ENCODE peak calls at places on chromosomes 16 and 17, in six cellular contexts. N is fibroblast of lung, D is hepatocyte, M is cardiac muscle cell, J is heart left ventricle, Z is ovary. Y is an unnamed sample.

GRCh38 chr16:86432691-86433090 is 77.6 kb upstream of the FOXF1 start:
- DNase-seq in M (no peak), J (no peak), D (peak; percentile 82), N (no peak), Z (no peak), Y (no peak)

GRCh38 chr16:86585821-86586611 is 7.7 kb downstream of the FOXL1 start:
- DNase-seq in M (no peak), D (no peak), N (peak; percentile 92), Z (no peak), J (no peak), Y (no peak)

GRCh38 chr16:4767872-4768548 is 1.0 kb upstream of the ZNF500 start:
- DNase-seq in Z (peak; percentile 45), N (peak; percentile 10), M (no peak), D (no peak), J (no peak), Y (peak; percentile 36)

GRCh38 chr17:35684046-35684802 is 47.2 kb upstream of the RASL10B start:
- DNase-seq in M (no peak), Z (no peak), D (no peak), J (no peak), N (peak; percentile 90), Y (no peak)

GRCh38 chr16:28067604-28068382 is 4.3 kb upstream of the GSG1L start:
- DNase-seq in N (peak; percentile 90), Z (no peak), J (peak; percentile 47), M (no peak), D (no peak), Y (no peak)

GRCh38 chr16:32116080-32116479 is 137.0 kb upstream of the TP53TG3D start:
- DNase-seq in Z (no peak), M (no peak), N (no peak), J (peak; percentile 47), D (peak; percentile 1), Y (peak; percentile 12)

GRCh38 chr17:66650490-66650877 is 184.4 kb upstream of the CACNG5 start:
- DNase-seq in Z (no peak), J (no peak), D (no peak), M (no peak), N (no peak), Y (no peak)

GRCh38 chr16:7303014-7303676 is 29.5 kb upstream of the RBFOX1 start:
- DNase-seq in J (peak; percentile 66), Z (no peak), M (peak; percentile 54), N (no peak), D (peak; percentile 19), Y (no peak)

GRCh38 chr16:16938009-16938408 is 532.8 kb downstream of the XYLT1 start:
- DNase-seq in N (no peak), M (no peak), Z (no peak), D (no peak), J (no peak), Y (no peak)

GRCh38 chr17:40329981-40330794 is 21.2 kb downstream of the RARA start:
- DNase-seq in J (peak; percentile 85), D (no peak), M (no peak), Z (no peak), N (no peak), Y (no peak)

GRCh38 chr17:17387017-17387416 is 83.8 kb downstream of the NT5M start:
- DNase-seq in M (no peak), Z (no peak), N (no peak), J (peak; percentile 49), D (peak; percentile 73), Y (no peak)

GRCh38 chr16:77905356-77905920 is 116.9 kb upstream of the CLEC3A start:
- DNase-seq in Z (no peak), J (no peak), D (peak; percentile 13), N (peak; percentile 6), M (no peak), Y (no peak)

GRCh38 chr17:373616-374225 is 21.1 kb upstream of the RPH3AL start:
- DNase-seq in M (no peak), Z (no peak), D (no peak), N (no peak), J (no peak), Y (no peak)

GRCh38 chr17:68829211-68829610 is 126.0 kb downstream of the ABCA8 start:
- DNase-seq in J (no peak), Z (no peak), N (no peak), M (no peak), D (no peak), Y (no peak)

GRCh38 chr17:42317256-42317966 is 29.1 kb downstream of the STAT5A start:
- DNase-seq in D (peak; percentile 33), J (no peak), N (no peak), M (no peak), Z (no peak), Y (no peak)

GRCh38 chr16:66660422-66661209 is 35.9 kb downstream of the CMTM4 start:
- DNase-seq in N (peak; percentile 91), D (peak; percentile 84), M (peak; percentile 89), Z (peak; percentile 66), J (peak; percentile 76), Y (peak; percentile 59)

GRCh38 chr16:9151597-9151996 is 60.2 kb downstream of the HAPSTR1 start:
- DNase-seq in Z (no peak), D (peak; percentile 25), M (no peak), N (peak; percentile 14), J (no peak), Y (no peak)

GRCh38 chr16:55051571-55051970 is 120.9 kb downstream of the IRX5 start:
- DNase-seq in J (no peak), D (no peak), M (no peak), Z (no peak), N (no peak), Y (no peak)

GRCh38 chr17:73874008-73874407 is 229.8 kb upstream of the SDK2 start:
- DNase-seq in Z (no peak), N (no peak), D (peak; percentile 21), J (no peak), M (no peak), Y (no peak)

GRCh38 chr16:13863075-13863765 is 56.7 kb upstream of the ERCC4 start:
- DNase-seq in Z (no peak), N (no peak), D (no peak), M (no peak), J (no peak), Y (no peak)

GRCh38 chr17:70270554-70270953 is 101.2 kb downstream of the KCNJ2 start:
- DNase-seq in M (no peak), N (no peak), J (no peak), D (no peak), Z (no peak), Y (no peak)

GRCh38 chr17:35051579-35052239 is 11.8 kb downstream of the RFFL start:
- DNase-seq in D (peak; percentile 24), Z (no peak), N (peak; percentile 74), M (no peak), J (no peak), Y (no peak)

GRCh38 chr17:75524971-75525805 is at the start of gene LLGL2:
- DNase-seq in M (peak; percentile 93), D (peak; percentile 96), N (peak; percentile 42), Z (peak; percentile 77), J (peak; percentile 89), Y (peak; percentile 86)

GRCh38 chr17:604719-605118 is 109.9 kb downstream of the VPS53 start:
- DNase-seq in M (no peak), D (no peak), J (no peak), N (peak; percentile 47), Z (no peak), Y (no peak)

GRCh38 chr16:53741546-53741945 is 37.6 kb downstream of the FTO start:
- DNase-seq in J (no peak), N (peak; percentile 17), D (no peak), Z (no peak), M (no peak), Y (no peak)

GRCh38 chr16:10356870-10357842 is 28.7 kb upstream of the ATF7IP2 start:
- DNase-seq in D (no peak), Z (no peak), N (no peak), J (no peak), M (no peak), Y (no peak)

DNA sequence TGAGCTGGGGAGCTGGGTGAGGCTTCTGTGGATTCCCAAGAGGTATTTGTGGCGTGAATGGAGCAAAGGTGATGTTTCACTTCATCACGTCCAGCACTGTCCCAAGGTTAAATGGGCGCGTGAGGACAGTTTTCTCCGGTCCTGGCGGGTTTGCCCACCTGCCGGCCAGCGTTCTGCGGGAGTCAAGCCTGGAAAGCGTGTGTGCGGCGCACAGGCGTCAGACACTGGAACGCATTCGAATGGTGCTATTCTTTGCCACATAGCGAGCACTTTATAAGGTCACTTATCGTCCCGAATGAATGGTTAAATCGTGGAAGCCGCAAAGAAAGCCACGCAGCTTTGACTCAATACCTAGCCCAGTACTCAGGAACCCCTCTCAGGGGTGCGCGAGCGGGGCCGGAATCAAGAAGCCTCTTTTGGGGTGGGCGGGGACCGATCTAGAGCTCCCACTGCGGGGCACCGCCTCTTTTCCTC is 446 bp upstream of the PSMD11 start:
- DNase-seq in N (no peak), J (no peak), D (peak; percentile 29), M (no peak), Z (no peak), Y (no peak)
- H3K4me1 ChIP-seq in N (no peaks in the 10 kb centered on the region), J (peaks cover 8% of the 10 kb centered on the region), D (peaks cover 13% of the 10 kb centered on the region), M (peaks cover 14% of the 10 kb centered on the region), Z (no peaks in the 10 kb centered on the region), Y (peaks cover 16% of the 10 kb centered on the region)

DNA sequence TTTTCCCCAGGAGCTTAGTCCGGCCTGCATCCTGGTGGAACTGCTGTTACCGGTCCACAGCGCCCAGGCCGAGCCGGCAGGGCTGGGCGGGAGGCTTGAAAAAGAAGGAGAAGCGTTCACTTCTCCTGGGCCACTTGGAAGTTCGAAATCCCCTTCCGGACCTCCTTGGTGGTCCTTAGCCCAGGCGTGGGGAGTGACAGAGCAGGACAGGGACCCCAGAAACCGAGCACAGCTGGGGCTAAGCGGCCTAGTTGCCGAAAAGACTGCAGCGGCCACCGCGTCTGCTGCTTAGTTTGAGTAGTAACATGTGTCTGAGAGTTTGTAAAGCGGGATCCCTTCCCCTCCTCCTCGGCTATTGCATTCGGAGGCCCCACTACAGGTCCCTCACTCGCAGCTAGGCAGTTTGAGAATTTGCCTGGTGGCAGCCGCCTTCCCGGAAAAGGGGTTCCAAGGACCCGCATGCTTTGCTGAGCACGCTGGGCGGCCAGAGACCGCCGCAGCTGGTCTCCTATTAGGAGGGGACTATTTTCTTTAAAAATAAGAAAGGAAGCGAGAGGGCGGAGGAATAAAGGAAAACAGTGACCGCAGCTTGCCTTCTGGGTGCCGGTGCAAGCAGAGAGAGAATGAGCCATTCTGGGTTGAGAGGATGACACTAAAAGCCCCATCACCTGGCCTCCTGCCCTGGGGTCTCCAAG is 980 bp upstream of the HOXB5 start:
- DNase-seq in D (no peak), J (no peak), M (no peak), N (no peak), Z (no peak), Y (no peak)
- H3K27me3 ChIP-seq in D (peaks cover 94% of the 10 kb centered on the region), J (peaks cover 100% of the 10 kb centered on the region), M (peaks cover 100% of the 10 kb centered on the region), N (no peaks in the 10 kb centered on the region), Z (peaks cover 2% of the 10 kb centered on the region), Y (peaks cover 25% of the 10 kb centered on the region)

GRCh38 chr16:24784121-24784520 is 54.7 kb downstream of the TNRC6A start:
- DNase-seq in J (no peak), D (no peak), Z (no peak), N (no peak), M (no peak), Y (no peak)

GRCh38 chr16:24789881-24790280 is 55.9 kb upstream of the SLC5A11 start:
- DNase-seq in M (no peak), N (no peak), D (no peak), J (no peak), Z (no peak), Y (no peak)
- H3K36me3 ChIP-seq in M (peaks cover 49% of the 10 kb centered on the region), N (peaks cover 18% of the 10 kb centered on the region), D (peaks cover 13% of the 10 kb centered on the region), J (peaks cover 41% of the 10 kb centered on the region), Z (no peaks in the 10 kb centered on the region), Y (peaks cover 72% of the 10 kb centered on the region)

DNA sequence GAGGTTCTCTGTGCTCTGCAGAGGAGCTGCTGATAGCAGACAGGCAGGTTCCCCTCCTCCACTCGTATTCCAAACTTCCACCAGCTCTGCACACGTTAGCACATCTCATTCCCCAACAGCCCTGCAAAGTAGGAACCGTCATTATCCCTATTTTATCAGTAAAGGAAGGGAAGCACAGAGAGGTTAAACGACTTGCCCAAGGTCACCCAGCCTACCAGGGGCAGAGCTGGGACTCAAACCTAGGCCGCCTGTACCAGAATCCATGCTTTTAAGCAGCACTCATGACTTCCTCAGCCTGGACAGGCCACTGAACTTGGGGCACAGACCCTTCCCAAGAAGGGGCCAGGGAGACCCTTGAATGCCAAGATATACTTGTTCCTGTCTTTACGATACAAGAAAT is 75.2 kb downstream of the CRISPLD2 start:
- DNase-seq in M (no peak), Z (no peak), N (no peak), D (no peak), J (no peak), Y (no peak)
- H3K4me1 ChIP-seq in M (no peaks in the 10 kb centered on the region), Z (no peaks in the 10 kb centered on the region), N (peaks cover 4% of the 10 kb centered on the region), D (peaks cover 5% of the 10 kb centered on the region), J (no peaks in the 10 kb centered on the region), Y (peaks cover 3% of the 10 kb centered on the region)